ENCODE peak calls at places on chromosomes 4 and X, in ten cellular contexts. V, O, W, D, E, L, B, K, M and P are unnamed samples.
A peak's percentile ranks its signal among the peaks of the same experiment; 100 is the strongest.

GRCh38 chr4:166458756-166459155 is 585.7 kb downstream of the TLL1 start:
- DNase-seq in V (no peak), O (no peak), W (no peak), D (no peak), E (no peak), L (no peak), B (no peak), K (no peak), M (peak; percentile 40), P (no peak)

GRCh38 chr4:183430317-183430986 is 14.0 kb upstream of the CDKN2AIP start:
- DNase-seq in V (no peak), O (peak; percentile 7), W (peak; percentile 96), D (peak; percentile 28), E (peak; percentile 10), L (no peak), B (no peak), K (no peak), M (no peak), P (peak; percentile 31)

GRCh38 chr4:16791460-16791859 is 107.0 kb downstream of the LDB2 start:
- DNase-seq in V (no peak), O (no peak), W (no peak), D (no peak), E (no peak), L (no peak), B (no peak), K (no peak), M (no peak), P (no peak)

GRCh38 chr4:10346023-10346422 is 111.2 kb downstream of the ZNF518B start:
- DNase-seq in V (no peak), O (no peak), W (peak; percentile 46), D (no peak), E (no peak), L (no peak), B (peak; percentile 1), K (no peak), M (no peak), P (no peak)

GRCh38 chr4:168028970-168029610 is 63.2 kb upstream of the ANXA10 start:
- DNase-seq in V (no peak), O (no peak), W (no peak), D (no peak), E (no peak), L (no peak), B (peak; percentile 12), K (no peak), M (no peak), P (no peak)

GRCh38 chrX:145506225-145506624 is 258.9 kb downstream of the SPANXN1 start:
- DNase-seq in V (no peak), O (no peak), W (no peak), D (no peak), E (no peak), L (no peak), B (no peak), K (no peak), M (no peak), P (no peak)

GRCh38 chr4:26020083-26020668 is 106.2 kb downstream of the SMIM20 start:
- DNase-seq in V (no peak), O (no peak), W (no peak), D (no peak), E (no peak), L (no peak), B (peak; percentile 84), K (no peak), M (peak; percentile 79), P (no peak)

GRCh38 chr4:32574803-32575202 is 1854.6 kb downstream of the PCDH7 start:
- DNase-seq in V (no peak), O (no peak), W (no peak), D (no peak), E (no peak), L (no peak), B (no peak), K (no peak), M (no peak), P (no peak)

GRCh38 chr4:100722133-100722532 is 204.3 kb upstream of the EMCN start:
- DNase-seq in V (no peak), O (no peak), W (no peak), D (no peak), E (no peak), L (no peak), B (no peak), K (no peak), M (no peak), P (no peak)

GRCh38 chr4:82372874-82373815 is 646 bp downstream of the HNRNPD start:
- DNase-seq in V (peak; percentile 85), O (peak; percentile 60), W (peak; percentile 90), D (peak; percentile 82), E (peak; percentile 54), L (peak; percentile 83), B (peak; percentile 57), K (peak; percentile 85), M (peak; percentile 59), P (peak; percentile 70)

DNA sequence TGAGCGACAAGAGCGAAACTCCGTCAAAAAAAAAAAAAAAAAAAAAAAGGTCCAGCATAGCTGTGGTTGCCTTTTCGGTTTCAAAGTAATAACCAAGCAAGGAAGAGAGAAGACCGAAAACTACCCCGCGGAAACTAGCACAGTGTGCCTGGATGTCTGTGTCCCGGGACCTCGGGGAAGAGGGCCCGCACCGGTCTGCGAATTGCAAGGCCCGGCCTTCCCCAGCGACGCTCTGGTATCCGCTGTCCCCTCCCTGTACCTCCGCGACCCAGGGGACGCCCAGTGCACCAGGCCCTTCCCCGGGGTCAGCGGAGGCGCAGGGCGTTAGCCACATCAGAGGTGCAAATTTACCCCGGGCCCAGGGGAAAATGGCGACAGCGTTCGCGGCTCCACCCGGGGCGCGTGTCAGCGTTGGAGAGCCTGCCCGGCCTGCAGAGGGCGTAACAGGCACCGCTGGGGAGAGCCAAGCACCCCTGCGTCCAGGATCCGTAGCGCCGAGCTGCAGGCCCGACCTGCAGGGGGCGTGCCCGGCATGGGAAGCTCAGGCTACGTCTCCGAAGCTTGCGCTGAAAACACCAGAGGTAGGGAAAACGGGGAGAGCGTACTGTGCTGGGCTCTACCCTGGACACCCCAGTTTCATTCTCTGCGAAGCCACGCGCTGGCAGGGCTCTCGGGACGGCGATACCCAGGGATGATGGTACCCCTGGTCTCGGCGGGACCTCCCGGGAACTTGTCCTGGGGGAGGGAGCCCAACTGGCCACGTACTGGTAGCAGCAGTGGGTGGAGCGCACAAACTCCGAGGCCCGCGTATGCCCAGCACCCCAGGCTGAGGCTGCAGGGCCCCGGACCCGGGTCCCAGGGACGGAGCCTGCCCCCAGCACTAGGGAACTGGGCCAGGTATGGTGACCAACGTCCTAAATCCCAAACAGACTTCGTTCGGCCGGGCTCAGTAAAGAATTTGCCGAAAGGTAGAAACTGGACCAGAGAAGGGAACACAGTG is 16.2 kb downstream of the NKX6-1 start:
- DNase-seq in V (no peak), O (no peak), W (peak; percentile 86), D (no peak), E (no peak), L (no peak), B (no peak), K (peak; percentile 55), M (peak; percentile 32), P (no peak)
- H3K27me3 ChIP-seq in V (peaks cover 93% of the 10 kb centered on the region), O (peaks cover 11% of the 10 kb centered on the region), W (peaks cover 67% of the 10 kb centered on the region), D (peaks cover 12% of the 10 kb centered on the region), E (peaks cover 92% of the 10 kb centered on the region), L (no peaks in the 10 kb centered on the region), B (peaks cover 53% of the 10 kb centered on the region), K (no peaks in the 10 kb centered on the region), M (peaks cover 21% of the 10 kb centered on the region), P (peaks cover 39% of the 10 kb centered on the region)

GRCh38 chrX:132491191-132491590 is 2.4 kb upstream of the MBNL3 start:
- DNase-seq in V (no peak), O (peak; percentile 43), W (peak; percentile 26), D (no peak), E (no peak), L (peak; percentile 25), B (no peak), K (no peak), M (no peak), P (peak; percentile 19)
- H3K27ac ChIP-seq in V (no peak overlapping the region), O (no peak overlapping the region), W (no peak overlapping the region), D (no peak overlapping the region), E (no peak overlapping the region), L (peak overlapping the region; percentile 40), B (no peak overlapping the region), K (no peak overlapping the region), M (no peak overlapping the region), P (no peak overlapping the region)

DNA sequence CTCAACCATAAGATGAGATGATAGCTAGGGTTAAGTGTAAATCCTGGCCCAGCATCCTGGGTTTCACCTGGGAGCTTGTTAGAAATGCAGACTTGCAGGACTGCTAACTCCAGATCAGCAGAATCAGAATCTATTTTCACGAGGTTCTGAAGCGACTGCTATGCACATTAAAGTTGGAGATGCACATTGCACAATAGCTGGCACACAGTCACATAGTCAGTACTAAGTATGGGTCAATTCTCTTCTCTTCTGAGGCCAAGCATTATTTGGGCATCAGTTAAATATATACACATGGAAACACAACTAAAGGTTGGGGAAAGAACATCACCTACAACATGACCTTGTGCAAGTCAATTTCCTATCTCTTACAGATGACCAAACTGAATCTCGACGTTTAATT is 155.1 kb upstream of the FGF13 start:
- DNase-seq in V (no peak), O (no peak), W (no peak), D (no peak), E (no peak), L (no peak), B (no peak), K (no peak), M (no peak), P (no peak)
- H3K27me3 ChIP-seq in V (no peaks in the 10 kb centered on the region), O (no peaks in the 10 kb centered on the region), W (no peaks in the 10 kb centered on the region), D (no peaks in the 10 kb centered on the region), E (no peaks in the 10 kb centered on the region), L (no peaks in the 10 kb centered on the region), B (no peaks in the 10 kb centered on the region), K (no peaks in the 10 kb centered on the region), M (no peaks in the 10 kb centered on the region), P (no peaks in the 10 kb centered on the region)

GRCh38 chr4:115529126-115529525 is 415.7 kb upstream of the NDST4 start:
- DNase-seq in V (no peak), O (no peak), W (no peak), D (no peak), E (no peak), L (no peak), B (no peak), K (no peak), M (no peak), P (no peak)
- H3K27ac ChIP-seq in V (no peak overlapping the region), O (no peak overlapping the region), W (no peak overlapping the region), D (no peak overlapping the region), E (no peak overlapping the region), L (no peak overlapping the region), B (no peak overlapping the region), K (no peak overlapping the region), M (no peak overlapping the region), P (no peak overlapping the region)

DNA sequence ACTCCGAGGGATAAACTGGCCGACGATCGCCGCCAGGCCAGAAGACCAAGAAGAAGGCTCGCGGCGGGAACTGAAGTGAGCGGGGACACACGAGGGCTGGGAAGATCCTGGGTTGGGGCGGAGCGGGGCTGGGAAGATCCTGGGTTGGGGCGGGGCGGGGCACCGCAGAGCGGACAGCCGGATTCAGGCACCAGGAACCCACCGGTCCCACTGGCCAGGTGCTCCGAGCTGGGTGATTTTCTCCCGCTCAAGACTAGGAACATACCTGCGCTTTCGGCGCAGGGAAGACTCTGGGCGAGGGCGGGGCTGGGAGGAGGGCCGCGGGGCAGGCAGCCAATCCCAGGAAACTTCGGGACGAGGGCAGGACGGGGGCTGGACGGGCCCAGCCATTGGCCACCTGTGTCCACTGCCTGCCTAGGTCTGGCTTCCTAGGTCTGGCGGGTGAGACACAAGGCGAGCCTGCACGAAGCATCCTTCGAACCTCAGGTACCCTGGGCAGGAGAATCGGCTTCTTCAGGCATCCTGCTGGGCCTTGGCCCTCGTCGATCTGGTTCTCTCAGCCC is at the start of gene ERVMER34-1:
- DNase-seq in V (no peak), O (no peak), W (peak; percentile 86), D (peak; percentile 80), E (no peak), L (peak; percentile 79), B (no peak), K (peak; percentile 91), M (peak; percentile 10), P (no peak)
- H3K27me3 ChIP-seq in V (peaks cover 19% of the 10 kb centered on the region), O (peaks cover 12% of the 10 kb centered on the region), W (no peaks in the 10 kb centered on the region), D (no peaks in the 10 kb centered on the region), E (peaks cover 49% of the 10 kb centered on the region), L (no peaks in the 10 kb centered on the region), B (peaks cover 10% of the 10 kb centered on the region), K (no peaks in the 10 kb centered on the region), M (no peaks in the 10 kb centered on the region), P (peaks cover 18% of the 10 kb centered on the region)